ENCODE peak calls at places on chromosomes 7 and 10, in eight cellular contexts. One of them, this sample, is unnamed.

GRCh38 chr10:132265878-132266496 is 41.8 kb downstream of the STK32C start:
- DNase-seq in astrocyte of the spinal cord: no peak
- DNase-seq in T-helper 1 cell: no peak
- DNase-seq in stomach: no peak
- DNase-seq in substantia nigra: no peak
- DNase-seq in A172: no peak
- DNase-seq in GM03348: no peak
- DNase-seq in CD8-positive, alpha-beta T cell: no peak
- DNase-seq in this sample: no peak

GRCh38 chr7:1288390-1288995 is 55.8 kb downstream of the UNCX start:
- DNase-seq in astrocyte of the spinal cord: no peak
- DNase-seq in T-helper 1 cell: no peak
- DNase-seq in stomach: no peak
- DNase-seq in substantia nigra: no peak
- DNase-seq in A172: no peak
- DNase-seq in GM03348: no peak
- DNase-seq in CD8-positive, alpha-beta T cell: no peak
- DNase-seq in this sample: no peak

GRCh38 chr7:78398576-78398975 is 600.0 kb downstream of the PHTF2 start:
- DNase-seq in astrocyte of the spinal cord: no peak
- DNase-seq in T-helper 1 cell: no peak
- DNase-seq in stomach: no peak
- DNase-seq in substantia nigra: no peak
- DNase-seq in A172: no peak
- DNase-seq in GM03348: no peak
- DNase-seq in CD8-positive, alpha-beta T cell: no peak
- DNase-seq in this sample: no peak

GRCh38 chr10:94412439-94412838 is 10.1 kb downstream of the TBC1D12 start:
- DNase-seq in astrocyte of the spinal cord: no peak
- DNase-seq in T-helper 1 cell: no peak
- DNase-seq in stomach: no peak
- DNase-seq in substantia nigra: no peak
- DNase-seq in A172: no peak
- DNase-seq in GM03348: peak
- DNase-seq in CD8-positive, alpha-beta T cell: no peak
- DNase-seq in this sample: no peak

GRCh38 chr7:73891178-73891885 is 30.4 kb downstream of the TMEM270 start:
- DNase-seq in astrocyte of the spinal cord: peak
- DNase-seq in T-helper 1 cell: no peak
- DNase-seq in stomach: no peak
- DNase-seq in substantia nigra: no peak
- DNase-seq in A172: no peak
- DNase-seq in GM03348: no peak
- DNase-seq in CD8-positive, alpha-beta T cell: no peak
- DNase-seq in this sample: no peak

GRCh38 chr10:52119507-52119906 is 194.6 kb upstream of the DKK1 start:
- DNase-seq in astrocyte of the spinal cord: no peak
- DNase-seq in T-helper 1 cell: no peak
- DNase-seq in stomach: no peak
- DNase-seq in substantia nigra: no peak
- DNase-seq in A172: no peak
- DNase-seq in GM03348: no peak
- DNase-seq in CD8-positive, alpha-beta T cell: no peak
- DNase-seq in this sample: no peak

GRCh38 chr10:34010891-34011290 is 676.4 kb upstream of the NRP1 start:
- DNase-seq in astrocyte of the spinal cord: peak
- DNase-seq in T-helper 1 cell: no peak
- DNase-seq in stomach: no peak
- DNase-seq in substantia nigra: no peak
- DNase-seq in A172: no peak
- DNase-seq in GM03348: peak
- DNase-seq in CD8-positive, alpha-beta T cell: no peak
- DNase-seq in this sample: no peak

GRCh38 chr7:28433604-28434254 is 21.4 kb downstream of the CREB5 start:
- DNase-seq in astrocyte of the spinal cord: peak
- DNase-seq in T-helper 1 cell: no peak
- DNase-seq in stomach: no peak
- DNase-seq in substantia nigra: no peak
- DNase-seq in A172: peak
- DNase-seq in GM03348: no peak
- DNase-seq in CD8-positive, alpha-beta T cell: no peak
- DNase-seq in this sample: no peak

GRCh38 chr7:1020849-1021251 is 23.5 kb upstream of the GPR146 start:
- DNase-seq in astrocyte of the spinal cord: no peak
- DNase-seq in T-helper 1 cell: no peak
- DNase-seq in stomach: no peak
- DNase-seq in substantia nigra: no peak
- DNase-seq in A172: no peak
- DNase-seq in GM03348: no peak
- DNase-seq in CD8-positive, alpha-beta T cell: no peak
- DNase-seq in this sample: no peak

GRCh38 chr10:125538947-125539649 is 143.9 kb downstream of the TEX36 start:
- DNase-seq in astrocyte of the spinal cord: no peak
- DNase-seq in T-helper 1 cell: no peak
- DNase-seq in stomach: peak
- DNase-seq in substantia nigra: peak
- DNase-seq in A172: no peak
- DNase-seq in GM03348: no peak
- DNase-seq in CD8-positive, alpha-beta T cell: no peak
- DNase-seq in this sample: no peak

GRCh38 chr10:14126697-14127440 is 203.9 kb downstream of the FRMD4A start:
- DNase-seq in astrocyte of the spinal cord: peak
- DNase-seq in T-helper 1 cell: no peak
- DNase-seq in stomach: no peak
- DNase-seq in substantia nigra: no peak
- DNase-seq in A172: peak
- DNase-seq in GM03348: peak
- DNase-seq in CD8-positive, alpha-beta T cell: no peak
- DNase-seq in this sample: no peak

GRCh38 chr10:124997246-124997790 is 55.4 kb downstream of the ZRANB1 start:
- DNase-seq in astrocyte of the spinal cord: no peak
- DNase-seq in T-helper 1 cell: no peak
- DNase-seq in stomach: no peak
- DNase-seq in substantia nigra: no peak
- DNase-seq in A172: no peak
- DNase-seq in GM03348: no peak
- DNase-seq in CD8-positive, alpha-beta T cell: no peak
- DNase-seq in this sample: no peak

GRCh38 chr10:101011517-101012423 is 12.2 kb downstream of the LZTS2 start:
- DNase-seq in astrocyte of the spinal cord: no peak
- DNase-seq in T-helper 1 cell: no peak
- DNase-seq in stomach: peak
- DNase-seq in substantia nigra: no peak
- DNase-seq in A172: no peak
- DNase-seq in GM03348: peak
- DNase-seq in CD8-positive, alpha-beta T cell: no peak
- DNase-seq in this sample: no peak

GRCh38 chr10:944034-944831 is 12.7 kb upstream of the LARP4B start:
- DNase-seq in astrocyte of the spinal cord: peak
- DNase-seq in T-helper 1 cell: no peak
- DNase-seq in stomach: peak
- DNase-seq in substantia nigra: no peak
- DNase-seq in A172: peak
- DNase-seq in GM03348: peak
- DNase-seq in CD8-positive, alpha-beta T cell: peak
- DNase-seq in this sample: no peak

GRCh38 chr10:17850526-17850925 is 41.4 kb downstream of the MRC1 start:
- DNase-seq in astrocyte of the spinal cord: no peak
- DNase-seq in T-helper 1 cell: no peak
- DNase-seq in stomach: no peak
- DNase-seq in substantia nigra: no peak
- DNase-seq in A172: no peak
- DNase-seq in GM03348: no peak
- DNase-seq in CD8-positive, alpha-beta T cell: no peak
- DNase-seq in this sample: no peak

GRCh38 chr7:117183729-117184128 is 139.1 kb downstream of the WNT2 start:
- DNase-seq in astrocyte of the spinal cord: no peak
- DNase-seq in T-helper 1 cell: no peak
- DNase-seq in stomach: no peak
- DNase-seq in substantia nigra: no peak
- DNase-seq in A172: no peak
- DNase-seq in GM03348: no peak
- DNase-seq in CD8-positive, alpha-beta T cell: no peak
- DNase-seq in this sample: no peak

GRCh38 chr10:125575843-125576242 is 107.1 kb downstream of the TEX36 start:
- DNase-seq in astrocyte of the spinal cord: no peak
- DNase-seq in T-helper 1 cell: no peak
- DNase-seq in stomach: no peak
- DNase-seq in substantia nigra: no peak
- DNase-seq in A172: no peak
- DNase-seq in GM03348: no peak
- DNase-seq in CD8-positive, alpha-beta T cell: no peak
- DNase-seq in this sample: no peak

GRCh38 chr10:49352323-49352722 is 43.6 kb downstream of the DRGX start:
- DNase-seq in astrocyte of the spinal cord: no peak
- DNase-seq in T-helper 1 cell: no peak
- DNase-seq in stomach: no peak
- DNase-seq in substantia nigra: no peak
- DNase-seq in A172: no peak
- DNase-seq in GM03348: no peak
- DNase-seq in CD8-positive, alpha-beta T cell: no peak
- DNase-seq in this sample: no peak

GRCh38 chr7:92313055-92313454 is 67.3 kb downstream of the ANKIB1 start:
- DNase-seq in astrocyte of the spinal cord: no peak
- DNase-seq in T-helper 1 cell: no peak
- DNase-seq in stomach: no peak
- DNase-seq in substantia nigra: no peak
- DNase-seq in A172: no peak
- DNase-seq in GM03348: no peak
- DNase-seq in CD8-positive, alpha-beta T cell: no peak
- DNase-seq in this sample: no peak

GRCh38 chr10:62018141-62018911 is 116.8 kb downstream of the ARID5B start:
- DNase-seq in astrocyte of the spinal cord: no peak
- DNase-seq in T-helper 1 cell: no peak
- DNase-seq in stomach: peak
- DNase-seq in substantia nigra: no peak
- DNase-seq in A172: no peak
- DNase-seq in GM03348: no peak
- DNase-seq in CD8-positive, alpha-beta T cell: no peak
- DNase-seq in this sample: no peak

GRCh38 chr10:13270877-13271551 is 28.9 kb downstream of the PHYH start:
- DNase-seq in astrocyte of the spinal cord: peak
- DNase-seq in T-helper 1 cell: no peak
- DNase-seq in stomach: no peak
- DNase-seq in substantia nigra: no peak
- DNase-seq in A172: peak
- DNase-seq in GM03348: peak
- DNase-seq in CD8-positive, alpha-beta T cell: no peak
- DNase-seq in this sample: no peak

GRCh38 chr7:137074386-137075030 is 206.1 kb downstream of the CHRM2 start:
- DNase-seq in astrocyte of the spinal cord: peak
- DNase-seq in T-helper 1 cell: no peak
- DNase-seq in stomach: no peak
- DNase-seq in substantia nigra: no peak
- DNase-seq in A172: peak
- DNase-seq in GM03348: peak
- DNase-seq in CD8-positive, alpha-beta T cell: no peak
- DNase-seq in this sample: no peak

GRCh38 chr7:35596061-35596460 is 98.9 kb downstream of the HERPUD2 start:
- DNase-seq in astrocyte of the spinal cord: peak
- DNase-seq in T-helper 1 cell: no peak
- DNase-seq in stomach: no peak
- DNase-seq in substantia nigra: no peak
- DNase-seq in A172: peak
- DNase-seq in GM03348: peak
- DNase-seq in CD8-positive, alpha-beta T cell: no peak
- DNase-seq in this sample: no peak

GRCh38 chr10:58771850-58772249 is 259.2 kb downstream of the BICC1 start:
- DNase-seq in astrocyte of the spinal cord: no peak
- DNase-seq in T-helper 1 cell: no peak
- DNase-seq in stomach: no peak
- DNase-seq in substantia nigra: no peak
- DNase-seq in A172: no peak
- DNase-seq in GM03348: no peak
- DNase-seq in CD8-positive, alpha-beta T cell: no peak
- DNase-seq in this sample: no peak

GRCh38 chr7:67470256-67470751 is 473.7 kb downstream of the TYW1 start:
- DNase-seq in astrocyte of the spinal cord: no peak
- DNase-seq in T-helper 1 cell: no peak
- DNase-seq in stomach: no peak
- DNase-seq in substantia nigra: peak
- DNase-seq in A172: no peak
- DNase-seq in GM03348: no peak
- DNase-seq in CD8-positive, alpha-beta T cell: no peak
- DNase-seq in this sample: no peak

GRCh38 chr7:159096736-159097581 is 47.7 kb downstream of the VIPR2 start:
- DNase-seq in astrocyte of the spinal cord: no peak
- DNase-seq in T-helper 1 cell: no peak
- DNase-seq in stomach: peak
- DNase-seq in substantia nigra: no peak
- DNase-seq in A172: no peak
- DNase-seq in GM03348: no peak
- DNase-seq in CD8-positive, alpha-beta T cell: peak
- DNase-seq in this sample: no peak

GRCh38 chr10:1608408-1609037 is 128.8 kb downstream of the ADARB2 start:
- DNase-seq in astrocyte of the spinal cord: no peak
- DNase-seq in T-helper 1 cell: no peak
- DNase-seq in stomach: no peak
- DNase-seq in substantia nigra: no peak
- DNase-seq in A172: no peak
- DNase-seq in GM03348: no peak
- DNase-seq in CD8-positive, alpha-beta T cell: no peak
- DNase-seq in this sample: no peak